ENCODE peak calls at places on chromosomes 16 and 17, in nine cellular contexts. E is ACHN; W is activated effector memory CD4-positive, alpha-beta T cell treated with anti-CD3 and anti-CD28 coated beads, Interleukin-2, amount 50 U/mL, for 16 hours; Y is C1 segment of cervical spinal cord; S is NCI-H460; C is midbrain; V is memory B cell; D is substantia nigra; H is activated T-cell treated with anti-CD3 and anti-CD28 coated beads, Interleukin-2, amount 50 U/mL, for 48 hours. X is an unnamed sample.

GRCh38 chr16:1492082-1492922 is 858 bp upstream of the TELO2 start:
- DNase-seq in E (no peak), W (no peak), Y (no peak), S (no peak), C (no peak), V (no peak), D (no peak), H (no peak), X (no peak)

GRCh38 chr17:62792122-62792800 is 15.9 kb downstream of the MARCHF10 start:
- DNase-seq in E (no peak), W (no peak), Y (no peak), S (peak; percentile 95), C (no peak), V (no peak), D (no peak), H (no peak), X (peak; percentile 99)

GRCh38 chr17:76421054-76421427 is 31.9 kb downstream of the UBE2O start:
- DNase-seq in E (no peak), W (no peak), Y (no peak), S (no peak), C (no peak), V (no peak), D (no peak), H (no peak), X (no peak)

GRCh38 chr16:89484088-89484501 is 6.3 kb downstream of the ANKRD11 start:
- DNase-seq in E (no peak), W (no peak), Y (no peak), S (no peak), C (no peak), V (no peak), D (no peak), H (no peak), X (no peak)

GRCh38 chr16:56068816-56069215 is 122.5 kb upstream of the GNAO1 start:
- DNase-seq in E (no peak), W (no peak), Y (no peak), S (no peak), C (no peak), V (no peak), D (no peak), H (no peak), X (no peak)

GRCh38 chr17:44324571-44325275 is at the start of gene SLC25A39:
- DNase-seq in E (peak; percentile 96), W (peak; percentile 99), Y (peak; percentile 52), S (peak; percentile 88), C (peak; percentile 96), V (peak; percentile 98), D (peak; percentile 81), H (peak; percentile 99), X (peak; percentile 82)

GRCh38 chr16:49491111-49491670 is 117.6 kb downstream of the C16orf78 start:
- DNase-seq in E (no peak), W (peak; percentile 42), Y (no peak), S (no peak), C (no peak), V (no peak), D (no peak), H (no peak), X (no peak)

GRCh38 chr17:40702271-40702670 is 1.3 kb downstream of the KRT24 start:
- DNase-seq in E (no peak), W (no peak), Y (no peak), S (no peak), C (no peak), V (no peak), D (no peak), H (no peak), X (no peak)

GRCh38 chr17:77409282-77410161 is 268.8 kb downstream of the SEC14L1 start:
- DNase-seq in E (no peak), W (no peak), Y (no peak), S (no peak), C (peak; percentile 38), V (no peak), D (no peak), H (peak; percentile 36), X (peak; percentile 24)

GRCh38 chr17:50575581-50576210 is 15.2 kb downstream of the CACNA1G start:
- DNase-seq in E (no peak), W (no peak), Y (no peak), S (no peak), C (no peak), V (no peak), D (no peak), H (peak; percentile 30), X (no peak)

GRCh38 chr17:51056813-51057510 is 63.7 kb downstream of the SPAG9 start:
- DNase-seq in E (peak; percentile 79), W (no peak), Y (no peak), S (peak; percentile 52), C (peak; percentile 63), V (no peak), D (no peak), H (no peak), X (peak; percentile 94)

GRCh38 chr16:56279132-56279531 is 87.8 kb downstream of the GNAO1 start:
- DNase-seq in E (no peak), W (peak; percentile 83), Y (no peak), S (no peak), C (no peak), V (no peak), D (no peak), H (peak; percentile 69), X (no peak)

GRCh38 chr17:48592097-48592496 is 1.5 kb downstream of the HOXB5 start:
- DNase-seq in E (no peak), W (no peak), Y (no peak), S (no peak), C (no peak), V (no peak), D (no peak), H (no peak), X (no peak)

GRCh38 chr16:3038256-3038655 is 1.5 kb upstream of the BICDL2 start:
- DNase-seq in E (no peak), W (no peak), Y (no peak), S (no peak), C (no peak), V (no peak), D (no peak), H (no peak), X (no peak)

GRCh38 chr16:11234884-11235702 is 20.9 kb downstream of the SOCS1 start:
- DNase-seq in E (no peak), W (no peak), Y (no peak), S (no peak), C (no peak), V (no peak), D (no peak), H (no peak), X (no peak)

GRCh38 chr16:11138769-11139623 is 117.0 kb downstream of the SOCS1 start:
- DNase-seq in E (no peak), W (no peak), Y (no peak), S (peak; percentile 83), C (no peak), V (no peak), D (no peak), H (no peak), X (peak; percentile 58)

GRCh38 chr17:79114455-79115301 is 40.1 kb downstream of the ENGASE start:
- DNase-seq in E (no peak), W (no peak), Y (no peak), S (no peak), C (no peak), V (no peak), D (no peak), H (no peak), X (no peak)

GRCh38 chr16:54411555-54411954 is 125.0 kb upstream of the IRX3 start:
- DNase-seq in E (no peak), W (no peak), Y (no peak), S (no peak), C (no peak), V (no peak), D (no peak), H (no peak), X (no peak)

GRCh38 chr17:51154176-51154575 is 817 bp downstream of the NME1 start:
- DNase-seq in E (no peak), W (no peak), Y (no peak), S (no peak), C (no peak), V (no peak), D (no peak), H (no peak), X (no peak)

GRCh38 chr17:80002690-80003490 is 32.8 kb downstream of the TBC1D16 start:
- DNase-seq in E (no peak), W (no peak), Y (no peak), S (no peak), C (no peak), V (no peak), D (no peak), H (no peak), X (no peak)

GRCh38 chr16:50538411-50539052 is 9.7 kb upstream of the NKD1 start:
- DNase-seq in E (no peak), W (peak; percentile 0), Y (no peak), S (no peak), C (no peak), V (no peak), D (no peak), H (no peak), X (no peak)

GRCh38 chr17:44004761-44005526 is 522 bp downstream of the NAGS start:
- DNase-seq in E (no peak), W (peak; percentile 68), Y (no peak), S (no peak), C (no peak), V (peak; percentile 53), D (no peak), H (peak; percentile 50), X (no peak)

GRCh38 chr16:64736887-64737286 is 385.0 kb downstream of the CDH11 start:
- DNase-seq in E (no peak), W (no peak), Y (no peak), S (no peak), C (no peak), V (no peak), D (no peak), H (no peak), X (no peak)

GRCh38 chr16:30186782-30187555 is 3.6 kb downstream of the CORO1A start:
- DNase-seq in E (peak; percentile 30), W (peak; percentile 95), Y (no peak), S (peak; percentile 38), C (no peak), V (peak; percentile 90), D (peak; percentile 8), H (peak; percentile 95), X (peak; percentile 24)

GRCh38 chr16:89324056-89325010 is 106.8 kb downstream of the ZNF778 start:
- DNase-seq in E (peak; percentile 49), W (peak; percentile 88), Y (no peak), S (no peak), C (no peak), V (no peak), D (no peak), H (peak; percentile 84), X (peak; percentile 85)

GRCh38 chr16:71846443-71846842 is 667 bp downstream of the ATXN1L start:
- DNase-seq in E (peak; percentile 37), W (peak; percentile 66), Y (no peak), S (no peak), C (no peak), V (no peak), D (no peak), H (peak; percentile 30), X (peak; percentile 2)

GRCh38 chr16:2299915-2300192 is 31.9 kb upstream of the RNPS1 start:
- DNase-seq in E (no peak), W (no peak), Y (no peak), S (no peak), C (no peak), V (no peak), D (no peak), H (no peak), X (no peak)

GRCh38 chr17:76630151-76630550 is 13.4 kb downstream of the ST6GALNAC1 start:
- DNase-seq in E (no peak), W (no peak), Y (no peak), S (no peak), C (no peak), V (no peak), D (no peak), H (no peak), X (no peak)

GRCh38 chr16:25007284-25007984 is 7.7 kb downstream of the ARHGAP17 start:
- DNase-seq in E (no peak), W (no peak), Y (no peak), S (no peak), C (no peak), V (no peak), D (no peak), H (no peak), X (peak; percentile 90)

GRCh38 chr16:89315791-89316581 is 98.5 kb downstream of the ZNF778 start:
- DNase-seq in E (peak; percentile 89), W (peak; percentile 90), Y (no peak), S (no peak), C (no peak), V (no peak), D (no peak), H (peak; percentile 83), X (peak; percentile 89)

GRCh38 chr17:44928136-44928535 is 12.8 kb upstream of the GFAP start:
- DNase-seq in E (no peak), W (peak; percentile 59), Y (no peak), S (no peak), C (no peak), V (no peak), D (no peak), H (no peak), X (no peak)